ENCODE peak calls at places on chromosomes 2 and 18, in nine cellular contexts. E is choroid plexus epithelial cell, U is left lung, Q is HFF-Myc, A is nucleus accumbens, V is astrocyte of the cerebellum, B is Panc1, F is HS-5, C is endodermal cell. L is an unnamed sample.

GRCh38 chr2:154452906-154453493 is 245.5 kb upstream of the KCNJ3 start:
- DNase-seq in B (no peak), E (peak; percentile 8), U (no peak), C (peak; percentile 48), A (no peak), F (peak; percentile 31), V (no peak), Q (no peak), L (no peak)

GRCh38 chr2:142944721-142945120 is 67.3 kb downstream of the KYNU start:
- DNase-seq in F (no peak), U (no peak), A (no peak), V (no peak), Q (no peak), B (no peak), C (no peak), E (peak; percentile 30), L (no peak)

GRCh38 chr2:120861576-120862191 is 126.0 kb downstream of the GLI2 start:
- DNase-seq in F (no peak), E (peak; percentile 30), A (no peak), B (no peak), U (no peak), V (peak; percentile 69), Q (no peak), C (peak; percentile 45), L (no peak)

GRCh38 chr2:100206731-100207255 is 64.4 kb upstream of the AFF3 start:
- DNase-seq in E (no peak), C (no peak), V (no peak), F (no peak), U (no peak), Q (no peak), A (no peak), B (no peak), L (no peak)

GRCh38 chr18:10195529-10195928 is 258.9 kb upstream of the APCDD1 start:
- DNase-seq in A (no peak), Q (no peak), C (no peak), U (no peak), B (no peak), F (no peak), V (no peak), E (no peak), L (no peak)

GRCh38 chr18:70363861-70364260 is 75.0 kb downstream of the SOCS6 start:
- DNase-seq in A (no peak), E (peak; percentile 33), F (peak; percentile 41), U (no peak), C (no peak), V (no peak), Q (no peak), B (no peak), L (peak; percentile 62)

GRCh38 chr18:48805826-48806535 is 144.8 kb downstream of the SMAD7 start:
- DNase-seq in C (peak; percentile 35), E (no peak), F (no peak), U (peak; percentile 7), V (no peak), Q (no peak), B (no peak), A (no peak), L (no peak)

GRCh38 chr2:196130039-196130825 is 41.1 kb downstream of the STK17B start:
- DNase-seq in E (no peak), V (no peak), F (no peak), B (no peak), C (peak; percentile 56), Q (no peak), A (no peak), U (no peak), L (no peak)

GRCh38 chr2:156350374-156351142 is 18.0 kb upstream of the NR4A2 start:
- DNase-seq in Q (no peak), E (no peak), C (no peak), B (no peak), V (no peak), A (no peak), F (no peak), U (no peak), L (no peak)

GRCh38 chr2:67879586-67880290 is 183.1 kb downstream of the C1D start:
- DNase-seq in V (peak; percentile 61), E (peak; percentile 43), F (peak; percentile 32), Q (no peak), U (no peak), C (no peak), B (no peak), A (no peak), L (peak; percentile 64)

GRCh38 chr2:28948160-28948559 is 32.9 kb upstream of the TOGARAM2 start:
- DNase-seq in U (no peak), C (no peak), V (no peak), E (no peak), F (no peak), A (no peak), Q (no peak), B (no peak), L (no peak)

GRCh38 chr2:134372141-134372540 is 118.3 kb downstream of the MGAT5 start:
- DNase-seq in V (peak; percentile 37), C (no peak), A (no peak), F (no peak), U (no peak), E (peak; percentile 60), Q (no peak), B (no peak), L (no peak)

GRCh38 chr2:196949116-196949515 is 22.6 kb upstream of the PGAP1 start:
- DNase-seq in V (no peak), B (no peak), C (no peak), F (no peak), A (no peak), E (no peak), Q (no peak), U (no peak), L (no peak)

GRCh38 chr18:21004721-21005120 is 106.9 kb downstream of the ROCK1 start:
- DNase-seq in A (no peak), B (no peak), Q (peak; percentile 27), F (peak; percentile 74), U (no peak), V (peak; percentile 58), C (no peak), E (peak; percentile 98), L (peak; percentile 84)

GRCh38 chr18:36665952-36666351 is 162.8 kb downstream of the TPGS2 start:
- DNase-seq in Q (no peak), U (no peak), F (no peak), E (no peak), B (no peak), C (no peak), A (no peak), V (no peak), L (no peak)

GRCh38 chr2:189555243-189555642 is 25.3 kb downstream of the SLC40A1 start:
- DNase-seq in F (no peak), U (no peak), C (no peak), B (no peak), E (peak; percentile 81), A (no peak), Q (no peak), V (no peak), L (no peak)